ENCODE peak calls at places on chromosome 22, in six cellular contexts. K is CD4-positive, CD25-positive, alpha-beta regulatory T cell; P is H1; G is iPS DF 6.9; C is pancreas; Z is neuronal stem cell. R is an unnamed sample.

GRCh38 chr22:39546889-39547586 is 14.5 kb upstream of the RPS19BP1 start:
- DNase-seq in K (no peak), C (no peak), G (no peak), Z (no peak), P (no peak), R (no peak)

GRCh38 chr22:42132457-42132856 is 1.8 kb upstream of the CYP2D6 start:
- DNase-seq in C (no peak), K (no peak), P (no peak), G (no peak), Z (no peak), R (no peak)

GRCh38 chr22:45656577-45656976 is 15.1 kb upstream of the ATXN10 start:
- DNase-seq in K (no peak), C (no peak), P (no peak), Z (no peak), G (no peak), R (no peak)

GRCh38 chr22:36220457-36220921 is 18.8 kb downstream of the APOL2 start:
- DNase-seq in G (no peak), P (no peak), C (no peak), K (no peak), Z (no peak), R (no peak)

GRCh38 chr22:39496131-39496838 is 5.8 kb upstream of the MIEF1 start:
- DNase-seq in C (peak; percentile 84), Z (peak; percentile 59), G (no peak), P (peak; percentile 76), K (no peak), R (peak; percentile 63)

GRCh38 chr22:21044931-21045584 is 688 bp upstream of the LRRC74B start:
- DNase-seq in P (no peak), Z (no peak), K (no peak), C (no peak), G (no peak), R (no peak)

GRCh38 chr22:18110194-18110943 is at the start of gene TUBA8:
- DNase-seq in K (no peak), P (peak; percentile 61), G (no peak), Z (peak; percentile 30), C (peak; percentile 81), R (no peak)

GRCh38 chr22:23742505-23743264 is 8.2 kb downstream of the ZNF70 start:
- DNase-seq in G (no peak), K (no peak), P (no peak), Z (no peak), C (no peak), R (no peak)

GRCh38 chr22:33438273-33438672 is 380.1 kb upstream of the SYN3 start:
- DNase-seq in Z (no peak), P (no peak), G (no peak), K (no peak), C (no peak), R (no peak)

GRCh38 chr22:21587803-21588611 is 20.5 kb downstream of the UBE2L3 start:
- DNase-seq in C (no peak), P (no peak), G (no peak), K (no peak), Z (no peak), R (peak; percentile 77)

GRCh38 chr22:27670701-27671412 is 130.7 kb downstream of the MN1 start:
- DNase-seq in C (peak; percentile 68), P (peak; percentile 78), K (no peak), Z (peak; percentile 90), G (no peak), R (no peak)

GRCh38 chr22:25800766-25801165 is 58.8 kb downstream of the MYO18B start:
- DNase-seq in K (no peak), Z (no peak), P (no peak), C (no peak), G (no peak), R (no peak)

GRCh38 chr22:46071451-46072029 is 78.8 kb upstream of the PPARA start:
- DNase-seq in G (no peak), Z (no peak), K (no peak), P (peak; percentile 76), C (peak; percentile 96), R (peak; percentile 58)

GRCh38 chr22:29630180-29630498 is 26.7 kb downstream of the NF2 start:
- DNase-seq in K (no peak), P (no peak), G (no peak), Z (no peak), C (no peak), R (no peak)

GRCh38 chr22:30221121-30221992 is 25.2 kb downstream of the LIF start:
- DNase-seq in G (no peak), P (no peak), K (no peak), C (no peak), Z (no peak), R (peak; percentile 81)

GRCh38 chr22:21807545-21807944 is 59.9 kb downstream of the MAPK1 start:
- DNase-seq in Z (no peak), K (no peak), C (no peak), P (no peak), G (no peak), R (no peak)

GRCh38 chr22:39132281-39132680 is 20.2 kb downstream of the CBX7 start:
- DNase-seq in C (no peak), G (no peak), Z (no peak), P (no peak), K (no peak), R (no peak)

GRCh38 chr22:22037740-22038139 is 55.2 kb upstream of the TOP3B start:
- DNase-seq in K (no peak), C (no peak), Z (peak; percentile 33), G (no peak), P (no peak), R (no peak)

GRCh38 chr22:46584081-46584903 is 35.9 kb upstream of the GRAMD4 start:
- DNase-seq in G (no peak), P (peak; percentile 61), C (peak; percentile 41), Z (no peak), K (no peak), R (no peak)

GRCh38 chr22:25202290-25202921 is 2.7 kb downstream of the CRYBB3 start:
- DNase-seq in Z (peak; percentile 71), K (peak; percentile 18), G (peak; percentile 58), C (peak; percentile 75), P (peak; percentile 89), R (peak; percentile 50)

GRCh38 chr22:20843501-20843900 is 15.1 kb downstream of the PI4KA start:
- DNase-seq in K (no peak), Z (no peak), C (no peak), G (no peak), P (no peak), R (no peak)

GRCh38 chr22:41780714-41781507 is 19.6 kb upstream of the CCDC134 start:
- DNase-seq in P (no peak), K (peak; percentile 83), Z (no peak), C (no peak), G (no peak), R (peak; percentile 87)

GRCh38 chr22:37951305-37951704 is 2.1 kb downstream of the C22orf23 start:
- DNase-seq in C (no peak), K (no peak), P (no peak), Z (no peak), G (no peak), R (no peak)

GRCh38 chr22:37843746-37844089 is 416 bp downstream of the ANKRD54 start:
- DNase-seq in K (peak; percentile 48), P (no peak), C (peak; percentile 84), Z (no peak), G (no peak), R (peak; percentile 46)

GRCh38 chr22:45441158-45441557 is 27.7 kb downstream of the RIBC2 start:
- DNase-seq in K (no peak), Z (peak; percentile 39), G (no peak), C (no peak), P (no peak), R (peak; percentile 68)

GRCh38 chr22:42217752-42218280 is 52.6 kb downstream of the TCF20 start:
- DNase-seq in G (peak; percentile 25), C (no peak), P (no peak), K (no peak), Z (no peak), R (no peak)

GRCh38 chr22:37994049-37994448 is 9.7 kb upstream of the SOX10 start:
- DNase-seq in G (no peak), P (no peak), C (no peak), K (no peak), Z (no peak), R (no peak)

GRCh38 chr22:44031111-44031963 is 7.2 kb downstream of the PARVB start:
- DNase-seq in C (no peak), K (no peak), Z (no peak), P (no peak), G (no peak), R (no peak)
- H3K4me1 ChIP-seq in C (no peaks in the 10 kb centered on the region), K (peaks cover 34% of the 10 kb centered on the region), Z (peaks cover 3% of the 10 kb centered on the region), P (no peaks in the 10 kb centered on the region), G (no peaks in the 10 kb centered on the region), R (peaks cover 7% of the 10 kb centered on the region)

GRCh38 chr22:31613286-31613903 is 48.6 kb downstream of the PISD start:
- DNase-seq in P (no peak), G (no peak), C (no peak), Z (no peak), K (no peak), R (no peak)

GRCh38 chr22:31614781-31615480 is 47.1 kb downstream of the PISD start:
- DNase-seq in Z (no peak), C (no peak), G (no peak), P (no peak), K (no peak), R (no peak)

GRCh38 chr22:31613904-31614296 is 48.1 kb downstream of the PISD start:
- DNase-seq in Z (no peak), G (no peak), K (no peak), P (no peak), C (no peak), R (no peak)

GRCh38 chr22:31611065-31611760 is 50.8 kb downstream of the PISD start:
- DNase-seq in Z (no peak), C (peak; percentile 31), G (no peak), K (no peak), P (no peak), R (no peak)

GRCh38 chr22:31612891-31613285 is 49.1 kb downstream of the PISD start:
- DNase-seq in G (no peak), P (no peak), K (no peak), Z (no peak), C (no peak), R (no peak)
- H3K27ac ChIP-seq in G (no peak overlapping the region), P (no peak overlapping the region), K (no peak overlapping the region), Z (no peak overlapping the region), C (no peak overlapping the region), R (no peak overlapping the region)

GRCh38 chr22:19275104-19275503 is 16.4 kb downstream of the CLTCL1 start:
- DNase-seq in Z (no peak), K (no peak), C (no peak), G (no peak), P (peak; percentile 22), R (no peak)

GRCh38 chr22:19277785-19278184 is 13.7 kb downstream of the CLTCL1 start:
- DNase-seq in P (no peak), K (no peak), G (no peak), Z (no peak), C (no peak), R (no peak)

GRCh38 chr22:19271856-19272535 is 19.5 kb downstream of the CLTCL1 start:
- DNase-seq in Z (no peak), K (no peak), G (no peak), C (no peak), P (peak; percentile 20), R (no peak)

GRCh38 chr22:19275513-19275912 is 16.0 kb downstream of the CLTCL1 start:
- DNase-seq in P (no peak), G (no peak), K (no peak), C (no peak), Z (no peak), R (no peak)

GRCh38 chr22:19275919-19276600 is 15.5 kb downstream of the CLTCL1 start:
- DNase-seq in C (no peak), P (peak; percentile 24), K (no peak), G (no peak), Z (no peak), R (no peak)
- H3K4me1 ChIP-seq in C (no peaks in the 10 kb centered on the region), P (peaks cover 3% of the 10 kb centered on the region), K (no peaks in the 10 kb centered on the region), G (no peaks in the 10 kb centered on the region), Z (no peaks in the 10 kb centered on the region), R (no peaks in the 10 kb centered on the region)

GRCh38 chr22:50563410-50564160 is 866 bp upstream of the SYCE3 start:
- DNase-seq in Z (no peak), G (no peak), P (no peak), K (no peak), C (peak; percentile 65), R (no peak)
- H3K27ac ChIP-seq in Z (no peak overlapping the region), G (no peak overlapping the region), P (no peak overlapping the region), K (peak overlapping the region; percentile 55), C (peak overlapping the region; percentile 84), R (no peak overlapping the region)

R was measured in MM.1S.